ENCODE peak calls at places on chromosomes 2 and 18, in ten cellular contexts. D is tibial artery, E is fibroblast of pulmonary artery, W is fibroblast of mammary gland, F is fibroblast of the conjunctiva, V is HT1080, O is endothelial cell, J is tibial nerve, R is myocyte, U is AG04450. S is an unnamed sample.

GRCh38 chr2:74845991-74846390 is 12.1 kb downstream of the HK2 start:
- DNase-seq in J (no peak), V (no peak), D (no peak), F (no peak), R (no peak), E (no peak), W (peak; percentile 59), O (no peak), U (no peak), S (no peak)

GRCh38 chr2:168722592-168722991 is 79.8 kb upstream of the NOSTRIN start:
- DNase-seq in R (peak; percentile 85), W (peak; percentile 92), O (no peak), E (peak; percentile 64), D (no peak), J (no peak), V (peak; percentile 71), F (peak; percentile 3), U (no peak), S (peak; percentile 62)

GRCh38 chr2:127092306-127092705 is 14.6 kb downstream of the BIN1 start:
- DNase-seq in E (no peak), U (no peak), F (no peak), W (no peak), J (no peak), D (no peak), R (peak; percentile 82), V (no peak), O (no peak), S (no peak)

GRCh38 chr2:118667964-118668363 is 179.5 kb downstream of the EN1 start:
- DNase-seq in U (no peak), F (peak; percentile 59), E (peak; percentile 53), W (peak; percentile 99), R (peak; percentile 6), J (no peak), D (no peak), V (peak; percentile 17), O (no peak), S (no peak)

GRCh38 chr2:178306351-178307073 is 112.2 kb downstream of the OSBPL6 start:
- DNase-seq in W (peak; percentile 41), R (peak; percentile 77), F (no peak), D (no peak), O (peak; percentile 67), U (no peak), V (peak; percentile 26), E (peak; percentile 69), J (no peak), S (peak; percentile 77)

GRCh38 chr18:9177047-9177446 is 40.5 kb downstream of the ANKRD12 start:
- DNase-seq in E (no peak), O (no peak), W (no peak), F (no peak), U (no peak), D (no peak), V (no peak), J (no peak), R (no peak), S (no peak)

GRCh38 chr18:1542230-1542774 is 637.6 kb downstream of the ADCYAP1 start:
- DNase-seq in R (no peak), U (no peak), E (no peak), W (no peak), D (no peak), F (no peak), O (no peak), J (no peak), V (no peak), S (no peak)

GRCh38 chr2:121778736-121779487 is 23.5 kb downstream of the TSN start:
- DNase-seq in V (no peak), D (no peak), E (no peak), R (peak; percentile 9), J (no peak), W (no peak), O (no peak), U (no peak), F (no peak), S (no peak)

GRCh38 chr18:6782861-6783260 is 53.3 kb downstream of the ARHGAP28 start:
- DNase-seq in J (no peak), O (no peak), F (no peak), V (no peak), E (no peak), D (no peak), R (no peak), U (no peak), W (no peak), S (no peak)

GRCh38 chr2:156199588-156199987 is 132.9 kb downstream of the NR4A2 start:
- DNase-seq in W (no peak), J (no peak), U (no peak), R (no peak), F (no peak), E (no peak), D (no peak), O (no peak), V (no peak), S (no peak)

GRCh38 chr18:55092166-55092565 is 132.9 kb upstream of the CCDC68 start:
- DNase-seq in E (no peak), O (no peak), R (no peak), J (no peak), V (no peak), U (no peak), D (no peak), F (no peak), W (no peak), S (no peak)

GRCh38 chr2:43324589-43325447 is 98.4 kb upstream of the ZFP36L2 start:
- DNase-seq in O (no peak), E (peak; percentile 48), D (peak; percentile 71), J (no peak), W (peak; percentile 63), V (peak; percentile 49), U (no peak), F (no peak), R (no peak), S (no peak)

GRCh38 chr2:16252891-16253290 is 312.5 kb downstream of the MYCN start:
- DNase-seq in F (no peak), D (no peak), R (no peak), U (no peak), O (no peak), W (no peak), V (no peak), E (no peak), J (no peak), S (no peak)

GRCh38 chr2:224658776-224659175 is 57.4 kb downstream of the CCDC195 start:
- DNase-seq in D (no peak), O (no peak), R (peak; percentile 16), V (no peak), U (no peak), W (peak; percentile 67), J (no peak), F (peak; percentile 6), E (peak; percentile 3), S (no peak)

GRCh38 chr2:218229239-218229638 is 12.2 kb downstream of the ARPC2 start:
- DNase-seq in E (peak; percentile 90), F (peak; percentile 26), V (peak; percentile 89), W (peak; percentile 74), J (no peak), R (peak; percentile 55), U (peak; percentile 62), O (no peak), D (no peak), S (no peak)

GRCh38 chr2:3536682-3537632 is 17.6 kb upstream of the ADI1 start:
- DNase-seq in U (no peak), R (peak; percentile 68), F (no peak), V (peak; percentile 74), O (peak; percentile 45), D (peak; percentile 79), W (peak; percentile 60), E (peak; percentile 65), J (no peak), S (peak; percentile 62)

GRCh38 chr2:235238537-235238936 is 255.3 kb upstream of the AGAP1 start:
- DNase-seq in V (peak; percentile 21), R (peak; percentile 96), O (no peak), F (peak; percentile 81), W (peak; percentile 81), E (peak; percentile 92), U (peak; percentile 55), D (no peak), J (peak; percentile 58), S (no peak)

GRCh38 chr2:54728669-54729120 is 5.2 kb downstream of the EML6 start:
- DNase-seq in J (no peak), U (peak; percentile 30), D (no peak), F (peak; percentile 65), W (peak; percentile 96), O (no peak), R (peak; percentile 81), E (peak; percentile 70), V (peak; percentile 97), S (no peak)

GRCh38 chr2:26735096-26735495 is 29.0 kb upstream of the SLC35F6 start:
- DNase-seq in J (no peak), D (no peak), W (peak; percentile 96), E (peak; percentile 95), U (peak; percentile 74), F (peak; percentile 89), R (peak; percentile 61), V (peak; percentile 73), O (no peak), S (no peak)

GRCh38 chr2:235127909-235128308 is 176.1 kb downstream of the SH3BP4 start:
- DNase-seq in R (no peak), U (no peak), F (no peak), D (no peak), V (no peak), O (no peak), J (no peak), E (no peak), W (no peak), S (no peak)

GRCh38 chr2:97741251-97741650 is 27.9 kb downstream of the ZAP70 start:
- DNase-seq in D (peak; percentile 48), V (no peak), R (no peak), O (no peak), E (no peak), F (no peak), W (no peak), U (no peak), J (no peak), S (no peak)

GRCh38 chr18:78927616-78928015 is 52.0 kb upstream of the SALL3 start:
- DNase-seq in U (no peak), O (no peak), R (no peak), J (no peak), E (no peak), F (no peak), W (no peak), D (peak; percentile 24), V (no peak), S (no peak)

GRCh38 chr2:57696016-57696415 is 350.6 kb upstream of the VRK2 start:
- DNase-seq in F (no peak), V (peak; percentile 80), W (no peak), E (no peak), R (peak; percentile 71), J (no peak), O (no peak), U (no peak), D (no peak), S (no peak)

GRCh38 chr2:231627384-231628156 is 34.9 kb downstream of the TEX44 start:
- DNase-seq in O (no peak), V (no peak), F (no peak), U (no peak), W (peak; percentile 79), D (no peak), J (no peak), E (peak; percentile 66), R (peak; percentile 41), S (no peak)

GRCh38 chr18:28801876-28802275 is 624.9 kb upstream of the CDH2 start:
- DNase-seq in E (no peak), D (no peak), U (no peak), W (no peak), V (peak; percentile 17), O (no peak), J (no peak), R (peak; percentile 22), F (no peak), S (no peak)

GRCh38 chr2:43210467-43211303 is 15.7 kb downstream of the ZFP36L2 start:
- DNase-seq in U (peak; percentile 73), E (peak; percentile 80), W (peak; percentile 82), V (no peak), F (no peak), O (no peak), D (peak; percentile 75), R (no peak), J (peak; percentile 61), S (peak; percentile 50)

GRCh38 chr2:194424683-194425209 is 1232.3 kb upstream of the SLC39A10 start:
- DNase-seq in U (no peak), W (no peak), J (no peak), R (no peak), O (no peak), D (no peak), E (no peak), V (no peak), F (no peak), S (no peak)

GRCh38 chr2:200662727-200663126 is 76.9 kb downstream of the AOX1 start:
- DNase-seq in R (peak; percentile 40), O (no peak), W (peak; percentile 88), J (no peak), V (peak; percentile 89), U (no peak), E (peak; percentile 44), F (peak; percentile 53), D (no peak), S (no peak)

S was measured in testis.